ENCODE peak calls at places on chromosomes 5 and 9, in eight cellular contexts. C, J, A, I, B, S, W and U are unnamed samples.

GRCh38 chr5:169507051-169507450 is 76.5 kb upstream of the SPDL1 start:
- DNase-seq in I (no peak), J (no peak), A (no peak), W (no peak), C (no peak), S (no peak), B (no peak), U (no peak)

GRCh38 chr9:122991370-122991830 is 42.1 kb upstream of the GPR21 start:
- DNase-seq in W (peak), C (peak), B (peak), I (no peak), J (no peak), S (peak), A (peak), U (no peak)

GRCh38 chr5:142053434-142054253 is 40.8 kb upstream of the GNPDA1 start:
- DNase-seq in I (no peak), J (no peak), B (no peak), W (no peak), C (peak), A (no peak), S (peak), U (no peak)

GRCh38 chr5:43840424-43841232 is 237.6 kb downstream of the NNT start:
- DNase-seq in C (no peak), J (no peak), W (no peak), I (no peak), S (peak), B (no peak), A (no peak), U (no peak)

GRCh38 chr5:136840601-136841000 is 475.3 kb upstream of the TRPC7 start:
- DNase-seq in C (no peak), B (no peak), J (no peak), A (no peak), S (no peak), I (no peak), W (no peak), U (no peak)

GRCh38 chr9:80885894-80886293 is 803.5 kb downstream of the TLE1 start:
- DNase-seq in B (no peak), J (no peak), W (no peak), I (no peak), S (no peak), C (no peak), A (no peak), U (no peak)

GRCh38 chr9:91795500-91796241 is 154.4 kb downstream of the ROR2 start:
- DNase-seq in J (no peak), W (no peak), I (no peak), C (no peak), B (no peak), S (no peak), A (no peak), U (no peak)

GRCh38 chr5:83877911-83878706 is 157.5 kb upstream of the HAPLN1 start:
- DNase-seq in C (peak), S (no peak), A (no peak), I (no peak), B (no peak), J (no peak), W (no peak), U (no peak)

DNA sequence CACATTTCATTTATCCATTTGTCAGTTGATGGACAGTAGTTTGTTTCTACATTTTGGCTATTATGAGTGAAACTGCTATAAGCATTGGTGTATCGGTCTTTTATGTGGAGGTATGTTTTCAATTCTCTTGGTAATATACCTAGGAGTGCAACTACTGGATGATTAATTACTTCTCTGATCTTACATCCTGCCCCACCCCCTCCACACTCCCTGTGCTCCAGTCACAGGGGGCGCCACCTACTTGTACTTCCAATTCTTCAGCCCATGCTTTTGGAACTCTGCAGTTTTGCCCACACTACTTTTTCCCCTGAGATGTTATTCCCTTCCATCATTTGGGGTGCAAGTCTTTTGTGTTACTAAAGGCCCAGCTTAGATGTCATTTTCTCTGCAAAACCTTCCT is 42.0 kb downstream of the SEC61B start:
- DNase-seq in J (no peak), C (no peak), W (no peak), I (no peak), B (no peak), S (no peak), A (no peak), U (no peak)
- TF ChIP-seq CTCF in J (no peak), C (peak), W (peak), I (peak), B (no peak), S (peak), A (peak), U (no peak)

DNA sequence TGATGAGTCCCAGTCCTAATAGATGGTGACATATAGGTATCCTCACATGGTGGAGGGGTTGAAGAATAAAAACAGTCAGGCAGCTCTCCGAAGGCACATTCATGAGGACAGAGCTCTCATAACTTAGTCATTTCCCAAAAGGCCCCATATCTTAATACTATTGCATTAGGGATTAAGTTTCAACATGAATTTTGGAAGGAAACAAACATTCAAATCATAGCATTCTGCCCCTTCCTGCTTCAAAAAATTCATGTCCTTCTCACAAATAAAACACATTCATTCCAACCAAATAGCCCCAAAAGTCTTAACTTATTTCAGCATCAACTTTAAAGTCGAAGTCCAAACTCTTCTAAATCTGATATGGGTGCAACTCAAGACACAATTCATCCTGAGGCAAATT is 277.2 kb upstream of the NR4A3 start:
- DNase-seq in W (no peak), C (no peak), J (no peak), B (no peak), A (no peak), I (no peak), S (no peak), U (no peak)
- TF ChIP-seq CTCF in W (no peak), C (no peak), J (no peak), B (no peak), A (no peak), I (no peak), S (no peak), U (no peak)

GRCh38 chr5:180853522-180853921 is 7.6 kb downstream of the ZFP62 start:
- DNase-seq in C (no peak), A (no peak), W (no peak), B (no peak), S (no peak), I (no peak), J (no peak), U (no peak)
- TF ChIP-seq CTCF in C (no peak), A (no peak), W (no peak), B (no peak), S (no peak), I (no peak), J (no peak), U (no peak)

DNA sequence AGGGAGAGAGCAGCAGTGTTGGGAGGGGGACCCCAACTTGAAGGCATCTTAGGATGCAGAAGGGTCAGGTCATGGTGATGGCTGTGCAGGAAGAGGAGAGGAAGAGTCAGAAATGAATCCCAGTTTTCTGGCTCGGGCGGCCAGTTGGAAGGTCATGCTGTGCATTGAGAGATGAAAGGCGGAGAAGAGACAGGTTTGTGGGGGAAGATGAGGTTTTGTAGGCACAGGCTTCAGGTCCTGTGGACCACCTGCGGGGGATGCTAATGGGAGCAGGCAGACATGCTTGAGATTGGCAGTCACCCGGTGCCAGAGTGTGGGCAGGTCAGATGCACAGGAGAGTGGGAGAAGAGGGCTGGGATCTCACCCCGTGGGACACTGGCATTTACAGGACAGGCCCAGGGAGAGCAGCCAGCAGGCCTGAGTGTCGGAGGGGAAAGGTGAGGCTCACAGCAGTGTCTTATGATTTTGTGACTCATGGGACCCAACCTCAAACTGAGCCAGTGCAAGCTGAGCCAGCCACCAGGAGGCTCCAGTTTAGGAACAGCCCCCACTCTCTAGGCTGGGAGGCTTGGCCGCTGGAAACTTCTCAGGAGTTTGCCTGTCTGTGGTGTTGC is 17.5 kb downstream of the STXBP1 start:
- DNase-seq in B (no peak), I (no peak), C (no peak), J (no peak), S (no peak), A (no peak), W (no peak), U (no peak)
- TF ChIP-seq CTCF in B (no peak), I (no peak), C (peak), J (no peak), S (peak), A (peak), W (peak), U (no peak)

DNA sequence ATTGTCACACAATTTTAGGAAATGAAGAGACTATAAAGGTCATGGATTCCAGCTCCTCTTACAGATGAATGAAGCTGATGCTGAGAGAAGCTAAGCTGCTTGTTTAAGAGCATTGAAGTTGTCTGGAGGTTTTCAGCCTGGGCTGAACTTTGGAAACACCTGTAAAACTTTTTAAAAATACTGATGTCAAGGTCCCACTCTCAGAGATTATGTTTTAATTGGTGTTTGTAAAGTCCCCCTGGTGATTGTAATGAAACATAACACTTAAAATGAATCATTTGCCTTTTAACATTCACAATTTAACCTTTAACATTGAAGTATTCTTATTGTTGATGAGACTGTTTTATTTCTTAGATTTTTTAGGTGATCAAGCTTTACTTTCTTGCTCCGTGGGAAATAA is 16.4 kb downstream of the RAD23B start:
- DNase-seq in W (no peak), I (no peak), J (no peak), C (no peak), B (no peak), A (no peak), S (no peak), U (no peak)
- TF ChIP-seq CTCF in W (no peak), I (peak), J (no peak), C (no peak), B (no peak), A (no peak), S (peak), U (peak)

DNA sequence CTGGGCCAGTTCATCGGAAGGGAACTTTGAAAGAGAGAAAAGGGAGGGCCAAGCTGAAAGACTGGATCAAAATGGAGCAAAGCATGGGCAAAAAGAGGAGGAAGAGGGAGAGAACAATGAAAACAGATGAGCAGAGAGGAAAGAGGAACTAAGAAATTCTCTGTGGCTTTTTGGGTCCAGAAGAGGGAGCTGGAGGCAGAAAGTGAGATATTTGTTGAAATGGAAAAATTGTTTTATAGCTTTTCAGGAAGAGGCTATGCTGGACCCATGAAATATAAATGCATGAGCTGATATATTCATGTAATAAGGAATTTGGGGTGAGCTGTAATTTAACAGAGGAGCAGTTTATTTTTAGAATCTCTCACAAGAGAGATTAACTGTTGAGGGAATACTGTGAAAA is 457.3 kb downstream of the DMAC1 start:
- DNase-seq in C (no peak), J (no peak), I (no peak), B (no peak), S (no peak), A (no peak), W (no peak), U (no peak)
- TF ChIP-seq CTCF in C (peak), J (no peak), I (no peak), B (no peak), S (peak), A (no peak), W (no peak), U (no peak)